ENCODE peak calls at places on chromosomes 2 and 18, in six cellular contexts. U is stomach, A is H9, T is adrenal gland, E is A549, O is SJSA1. B is an unnamed sample.

GRCh38 chr2:163348843-163349395 is 386.9 kb downstream of the FIGN start:
- DNase-seq in U (no peak), A (no peak), T (peak; percentile 56), E (peak; percentile 91), O (no peak), B (no peak)

GRCh38 chr2:65040414-65041261 is 15.6 kb upstream of the CEP68 start:
- DNase-seq in U (peak; percentile 89), A (peak; percentile 74), T (peak; percentile 97), E (peak; percentile 90), O (peak; percentile 84), B (peak; percentile 89)

GRCh38 chr2:236631361-236632291 is 62.0 kb downstream of the ACKR3 start:
- DNase-seq in U (peak; percentile 25), A (no peak), T (peak; percentile 59), E (no peak), O (peak; percentile 36), B (no peak)

GRCh38 chr2:42021490-42021889 is 26.3 kb upstream of the PKDCC start:
- DNase-seq in U (no peak), A (no peak), T (peak; percentile 95), E (peak; percentile 25), O (no peak), B (no peak)

GRCh38 chr2:129277611-129278010 is 701.9 kb upstream of the RAB6C start:
- DNase-seq in U (no peak), A (no peak), T (no peak), E (no peak), O (no peak), B (no peak)

GRCh38 chr18:36850527-36851201 is 21.7 kb downstream of the KIAA1328 start:
- DNase-seq in U (no peak), A (no peak), T (peak; percentile 53), E (peak; percentile 50), O (no peak), B (no peak)

GRCh38 chr2:190655113-190655512 is 6.2 kb downstream of the NAB1 start:
- DNase-seq in U (no peak), A (no peak), T (no peak), E (no peak), O (no peak), B (no peak)

GRCh38 chr2:86628091-86628522 is 4.4 kb upstream of the RNF103 start:
- DNase-seq in U (no peak), A (no peak), T (no peak), E (no peak), O (no peak), B (no peak)

GRCh38 chr2:26640781-26641564 is at the start of gene CIB4:
- DNase-seq in U (peak; percentile 20), A (peak; percentile 50), T (peak; percentile 50), E (no peak), O (no peak), B (no peak)

GRCh38 chr2:132915812-132916211 is 245.8 kb upstream of the LYPD1 start:
- DNase-seq in U (no peak), A (no peak), T (no peak), E (no peak), O (no peak), B (no peak)

GRCh38 chr2:207533609-207534008 is 3.8 kb downstream of the CREB1 start:
- DNase-seq in U (no peak), A (no peak), T (no peak), E (no peak), O (no peak), B (peak; percentile 12)

GRCh38 chr18:74040459-74041332 is 106.9 kb downstream of the FBXO15 start:
- DNase-seq in U (peak; percentile 57), A (peak; percentile 82), T (peak; percentile 59), E (peak; percentile 22), O (no peak), B (no peak)

GRCh38 chr2:204846471-204846870 is 301.2 kb downstream of the PARD3B start:
- DNase-seq in U (no peak), A (no peak), T (no peak), E (no peak), O (no peak), B (no peak)

GRCh38 chr2:224220581-224221255 is 181.2 kb downstream of the FAM124B start:
- DNase-seq in U (no peak), A (no peak), T (no peak), E (peak; percentile 56), O (no peak), B (no peak)

GRCh38 chr2:136308621-136309020 is 190.7 kb upstream of the CXCR4 start:
- DNase-seq in U (no peak), A (no peak), T (no peak), E (no peak), O (no peak), B (no peak)

GRCh38 chr2:111252436-111252835 is 131.7 kb downstream of the BCL2L11 start:
- DNase-seq in U (no peak), A (no peak), T (no peak), E (no peak), O (no peak), B (no peak)

GRCh38 chr2:232901711-232902578 is 31.9 kb downstream of the SNORC start:
- DNase-seq in U (peak; percentile 29), A (peak; percentile 37), T (peak; percentile 90), E (peak; percentile 84), O (peak; percentile 94), B (no peak)

DNA sequence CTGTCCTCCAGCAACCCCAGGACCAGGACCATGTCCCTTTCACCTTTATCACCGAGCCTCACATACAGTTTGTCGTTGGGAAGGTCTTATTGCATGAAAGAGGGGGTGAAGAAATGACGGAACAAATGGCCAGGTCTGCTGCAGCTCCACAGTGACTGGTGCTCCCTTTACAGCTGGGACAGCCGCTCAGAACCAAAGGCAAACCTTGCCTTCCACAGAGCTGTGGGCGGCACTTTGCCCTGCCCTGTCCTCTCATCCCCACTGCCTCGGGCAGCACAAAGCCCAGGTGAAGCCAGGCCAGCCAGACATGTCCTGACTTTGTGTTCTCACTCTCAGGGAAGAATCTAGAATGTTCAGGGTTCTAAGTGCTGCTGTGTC is 961 bp downstream of the GPR55 start:
- DNase-seq in U (no peak), A (no peak), T (no peak), E (no peak), O (peak; percentile 24), B (no peak)
- H3K27ac ChIP-seq in U (no peak overlapping the region), A (no peak overlapping the region), T (no peak overlapping the region), E (no peak overlapping the region), O (no peak overlapping the region), B (no peak overlapping the region)

DNA sequence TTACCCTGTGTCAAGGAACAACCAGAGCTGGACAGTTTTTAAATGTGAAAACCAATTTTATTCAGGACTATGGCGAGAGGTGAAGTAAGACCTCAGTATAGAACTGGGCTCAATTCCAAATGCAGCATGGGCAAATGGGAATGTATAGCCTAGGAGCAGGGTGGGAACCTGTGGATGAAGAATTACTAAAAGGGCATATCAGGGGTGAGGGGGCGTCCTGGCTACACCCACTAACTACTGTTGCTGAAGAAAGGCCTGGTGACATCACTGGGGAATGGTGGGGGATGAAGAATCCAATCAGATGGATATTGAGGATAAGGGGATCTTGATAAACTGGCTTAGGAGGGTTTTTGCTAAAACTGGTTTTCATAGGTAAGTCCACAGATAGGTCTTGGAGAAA is 27.3 kb upstream of the IL37 start:
- DNase-seq in U (no peak), A (no peak), T (no peak), E (no peak), O (no peak), B (no peak)
- H3K27ac ChIP-seq in U (no peak overlapping the region), A (no peak overlapping the region), T (no peak overlapping the region), E (no peak overlapping the region), O (no peak overlapping the region), B (no peak overlapping the region)

DNA sequence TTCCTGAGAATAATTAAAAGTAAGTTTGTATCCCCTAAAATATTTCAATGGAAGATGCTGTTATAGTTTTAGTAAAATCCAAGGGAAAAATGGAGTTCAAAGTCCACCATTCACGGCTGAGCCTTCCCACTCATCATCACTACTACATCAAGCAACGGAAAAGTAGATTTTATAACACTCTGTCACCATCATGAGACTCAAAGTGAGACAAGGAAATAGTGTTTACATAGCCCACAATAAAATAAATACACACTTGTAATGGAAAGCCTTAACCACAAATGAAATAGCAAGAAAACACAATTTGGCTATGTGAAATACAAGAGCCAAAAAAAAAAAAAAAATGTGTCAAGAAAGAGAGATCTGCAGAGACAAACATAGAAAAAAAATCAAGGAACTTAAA is 569.9 kb upstream of the REG3G start:
- DNase-seq in U (no peak), A (no peak), T (no peak), E (no peak), O (no peak), B (no peak)
- H3K27ac ChIP-seq in U (no peak overlapping the region), A (no peak overlapping the region), T (no peak overlapping the region), E (no peak overlapping the region), O (no peak overlapping the region), B (no peak overlapping the region)

GRCh38 chr2:138536740-138537139 is 35.2 kb downstream of the SPOPL start:
- DNase-seq in U (no peak), A (no peak), T (no peak), E (no peak), O (no peak), B (no peak)

GRCh38 chr2:138534791-138535190 is 33.2 kb downstream of the SPOPL start:
- DNase-seq in U (no peak), A (no peak), T (no peak), E (no peak), O (no peak), B (no peak)

GRCh38 chr2:138537170-138537915 is 35.8 kb downstream of the SPOPL start:
- DNase-seq in U (no peak), A (no peak), T (no peak), E (no peak), O (no peak), B (no peak)

GRCh38 chr2:138531913-138532312 is 30.3 kb downstream of the SPOPL start:
- DNase-seq in U (no peak), A (no peak), T (no peak), E (no peak), O (no peak), B (no peak)

GRCh38 chr2:138536302-138536701 is 34.7 kb downstream of the SPOPL start:
- DNase-seq in U (no peak), A (peak; percentile 37), T (no peak), E (no peak), O (no peak), B (no peak)
- H3K27ac ChIP-seq in U (no peak overlapping the region), A (no peak overlapping the region), T (no peak overlapping the region), E (no peak overlapping the region), O (no peak overlapping the region), B (no peak overlapping the region)

DNA sequence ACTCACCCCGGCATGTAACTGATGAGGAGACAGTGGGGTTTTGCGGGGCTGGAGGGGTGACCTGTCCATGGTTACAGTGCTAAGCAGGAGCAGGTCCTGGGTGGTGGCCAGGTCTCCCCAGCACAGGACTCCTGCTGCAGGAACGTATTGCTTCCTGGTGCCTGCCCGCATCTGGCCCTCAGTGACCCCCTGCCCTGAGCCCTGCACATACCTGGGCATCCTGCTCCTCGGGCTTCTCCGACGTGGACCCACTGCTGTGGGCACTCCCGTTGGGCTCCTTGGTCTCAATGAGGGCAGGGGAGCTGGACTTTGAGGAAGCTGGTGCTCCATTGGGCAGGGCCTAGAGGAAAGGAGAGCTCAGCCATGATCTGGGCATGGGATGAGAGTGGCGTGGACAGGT is 43.5 kb downstream of the CENPO start:
- DNase-seq in U (no peak), A (no peak), T (no peak), E (no peak), O (no peak), B (no peak)
- H3K27ac ChIP-seq in U (no peak overlapping the region), A (no peak overlapping the region), T (no peak overlapping the region), E (no peak overlapping the region), O (no peak overlapping the region), B (no peak overlapping the region)

B was measured in prostate gland.